ENCODE peak calls at places on chromosomes 16 and 17, in seven cellular contexts. One of them, this sample, is unnamed.

GRCh38 chr17:5769936-5770335 is 185.6 kb upstream of the NLRP1 start:
- DNase-seq in HEK293T: no peak
- DNase-seq in stimulated activated CD4-positive, alpha-beta T cell treated with anti-CD3 and anti-CD28 coated beads, Interleukin-2, amount 100 ng/mL, for 48 hours: no peak
- DNase-seq in adrenal gland: no peak
- DNase-seq in Daoy: peak
- DNase-seq in right cardiac atrium: no peak
- DNase-seq in activated T-helper 1 cell treated with anti-CD3 and anti-CD28 coated beads, Interleukin-2, amount 50 U/mL, for 16 hours: no peak
- DNase-seq in this sample: no peak

GRCh38 chr17:74296548-74296936 is 22.5 kb downstream of the DNAI2 start:
- DNase-seq in adrenal gland: peak
- DNase-seq in Daoy: peak
- DNase-seq in stimulated activated CD4-positive, alpha-beta T cell treated with anti-CD3 and anti-CD28 coated beads, Interleukin-2, amount 100 ng/mL, for 48 hours: no peak
- DNase-seq in activated T-helper 1 cell treated with anti-CD3 and anti-CD28 coated beads, Interleukin-2, amount 50 U/mL, for 16 hours: no peak
- DNase-seq in HEK293T: peak
- DNase-seq in right cardiac atrium: peak
- DNase-seq in this sample: peak

GRCh38 chr16:10180771-10181163 is 1.5 kb downstream of the GRIN2A start:
- DNase-seq in right cardiac atrium: peak
- DNase-seq in adrenal gland: peak
- DNase-seq in HEK293T: peak
- DNase-seq in activated T-helper 1 cell treated with anti-CD3 and anti-CD28 coated beads, Interleukin-2, amount 50 U/mL, for 16 hours: no peak
- DNase-seq in stimulated activated CD4-positive, alpha-beta T cell treated with anti-CD3 and anti-CD28 coated beads, Interleukin-2, amount 100 ng/mL, for 48 hours: peak
- DNase-seq in Daoy: peak
- DNase-seq in this sample: no peak

GRCh38 chr16:11551842-11552241 is 34.9 kb downstream of the LITAF start:
- DNase-seq in activated T-helper 1 cell treated with anti-CD3 and anti-CD28 coated beads, Interleukin-2, amount 50 U/mL, for 16 hours: no peak
- DNase-seq in right cardiac atrium: no peak
- DNase-seq in adrenal gland: no peak
- DNase-seq in stimulated activated CD4-positive, alpha-beta T cell treated with anti-CD3 and anti-CD28 coated beads, Interleukin-2, amount 100 ng/mL, for 48 hours: no peak
- DNase-seq in HEK293T: no peak
- DNase-seq in Daoy: no peak
- DNase-seq in this sample: no peak

GRCh38 chr16:20610892-20611349 is 34.8 kb upstream of the ACSM2B start:
- DNase-seq in HEK293T: no peak
- DNase-seq in stimulated activated CD4-positive, alpha-beta T cell treated with anti-CD3 and anti-CD28 coated beads, Interleukin-2, amount 100 ng/mL, for 48 hours: no peak
- DNase-seq in right cardiac atrium: peak
- DNase-seq in adrenal gland: no peak
- DNase-seq in Daoy: no peak
- DNase-seq in activated T-helper 1 cell treated with anti-CD3 and anti-CD28 coated beads, Interleukin-2, amount 50 U/mL, for 16 hours: no peak
- DNase-seq in this sample: no peak

GRCh38 chr17:75753514-75754377 is 11.2 kb downstream of the GALK1 start:
- DNase-seq in adrenal gland: peak
- DNase-seq in stimulated activated CD4-positive, alpha-beta T cell treated with anti-CD3 and anti-CD28 coated beads, Interleukin-2, amount 100 ng/mL, for 48 hours: peak
- DNase-seq in HEK293T: peak
- DNase-seq in right cardiac atrium: peak
- DNase-seq in Daoy: peak
- DNase-seq in activated T-helper 1 cell treated with anti-CD3 and anti-CD28 coated beads, Interleukin-2, amount 50 U/mL, for 16 hours: peak
- DNase-seq in this sample: no peak

GRCh38 chr17:2150871-2151270 is 96.0 kb downstream of the HIC1 start:
- DNase-seq in right cardiac atrium: peak
- DNase-seq in adrenal gland: no peak
- DNase-seq in activated T-helper 1 cell treated with anti-CD3 and anti-CD28 coated beads, Interleukin-2, amount 50 U/mL, for 16 hours: no peak
- DNase-seq in Daoy: no peak
- DNase-seq in stimulated activated CD4-positive, alpha-beta T cell treated with anti-CD3 and anti-CD28 coated beads, Interleukin-2, amount 100 ng/mL, for 48 hours: no peak
- DNase-seq in HEK293T: no peak
- DNase-seq in this sample: no peak

GRCh38 chr16:30698816-30699614 is at the start of gene SRCAP:
- DNase-seq in stimulated activated CD4-positive, alpha-beta T cell treated with anti-CD3 and anti-CD28 coated beads, Interleukin-2, amount 100 ng/mL, for 48 hours: peak
- DNase-seq in Daoy: peak
- DNase-seq in right cardiac atrium: peak
- DNase-seq in HEK293T: peak
- DNase-seq in activated T-helper 1 cell treated with anti-CD3 and anti-CD28 coated beads, Interleukin-2, amount 50 U/mL, for 16 hours: peak
- DNase-seq in adrenal gland: peak
- DNase-seq in this sample: peak

GRCh38 chr16:49801290-49801689 is 54.6 kb downstream of the ZNF423 start:
- DNase-seq in Daoy: no peak
- DNase-seq in stimulated activated CD4-positive, alpha-beta T cell treated with anti-CD3 and anti-CD28 coated beads, Interleukin-2, amount 100 ng/mL, for 48 hours: no peak
- DNase-seq in right cardiac atrium: no peak
- DNase-seq in HEK293T: no peak
- DNase-seq in activated T-helper 1 cell treated with anti-CD3 and anti-CD28 coated beads, Interleukin-2, amount 50 U/mL, for 16 hours: no peak
- DNase-seq in adrenal gland: no peak
- DNase-seq in this sample: no peak

GRCh38 chr16:87847785-87848675 is 21.3 kb downstream of the SLC7A5 start:
- DNase-seq in HEK293T: no peak
- DNase-seq in stimulated activated CD4-positive, alpha-beta T cell treated with anti-CD3 and anti-CD28 coated beads, Interleukin-2, amount 100 ng/mL, for 48 hours: no peak
- DNase-seq in right cardiac atrium: peak
- DNase-seq in Daoy: no peak
- DNase-seq in adrenal gland: no peak
- DNase-seq in activated T-helper 1 cell treated with anti-CD3 and anti-CD28 coated beads, Interleukin-2, amount 50 U/mL, for 16 hours: no peak
- DNase-seq in this sample: no peak

GRCh38 chr16:86578499-86579267 is at the start of gene FOXL1:
- DNase-seq in Daoy: peak
- DNase-seq in right cardiac atrium: peak
- DNase-seq in activated T-helper 1 cell treated with anti-CD3 and anti-CD28 coated beads, Interleukin-2, amount 50 U/mL, for 16 hours: no peak
- DNase-seq in adrenal gland: no peak
- DNase-seq in HEK293T: no peak
- DNase-seq in stimulated activated CD4-positive, alpha-beta T cell treated with anti-CD3 and anti-CD28 coated beads, Interleukin-2, amount 100 ng/mL, for 48 hours: no peak
- DNase-seq in this sample: peak